ENCODE peak calls at places on chromosome 17, in ten cellular contexts. E is PC-3; Z is ascending aorta; V is fibroblast of mammary gland; K is stomach; A is neuronal stem cell; F is right cardiac atrium; X is cardiac muscle cell; T is CD4-positive, alpha-beta memory T cell; R is naive thymus-derived CD4-positive, alpha-beta T cell. W is an unnamed sample.

GRCh38 chr17:4881761-4882555 is 17.4 kb upstream of the C17orf107 start:
- DNase-seq in E (peak; percentile 67), Z (no peak), V (peak; percentile 22), K (peak; percentile 83), A (peak; percentile 29), F (peak; percentile 65), X (peak; percentile 76), T (peak; percentile 65), R (peak; percentile 61), W (no peak)

GRCh38 chr17:17064322-17064721 is 22.1 kb downstream of the MPRIP start:
- DNase-seq in E (no peak), Z (no peak), V (no peak), K (no peak), A (no peak), F (no peak), X (no peak), T (no peak), R (no peak), W (no peak)

GRCh38 chr17:40109471-40109824 is 9.1 kb upstream of the NR1D1 start:
- DNase-seq in E (no peak), Z (no peak), V (peak; percentile 38), K (no peak), A (no peak), F (no peak), X (no peak), T (no peak), R (no peak), W (no peak)

GRCh38 chr17:43667506-43668438 is 6.0 kb upstream of the MEOX1 start:
- DNase-seq in E (peak; percentile 73), Z (no peak), V (peak; percentile 47), K (no peak), A (no peak), F (no peak), X (no peak), T (no peak), R (no peak), W (peak; percentile 53)

GRCh38 chr17:79624658-79625478 is 14.0 kb upstream of the RBFOX3 start:
- DNase-seq in E (no peak), Z (no peak), V (no peak), K (no peak), A (no peak), F (no peak), X (no peak), T (no peak), R (no peak), W (no peak)

GRCh38 chr17:59427425-59427921 is 96.0 kb downstream of the YPEL2 start:
- DNase-seq in E (peak; percentile 30), Z (no peak), V (peak; percentile 80), K (no peak), A (no peak), F (no peak), X (peak; percentile 83), T (no peak), R (peak; percentile 15), W (peak; percentile 71)

GRCh38 chr17:50955160-50955559 is 89.0 kb upstream of the TOB1 start:
- DNase-seq in E (no peak), Z (no peak), V (no peak), K (no peak), A (no peak), F (no peak), X (no peak), T (no peak), R (no peak), W (no peak)

GRCh38 chr17:40415390-40415789 is 2.3 kb downstream of the TOP2A start:
- DNase-seq in E (peak; percentile 48), Z (no peak), V (peak; percentile 68), K (no peak), A (no peak), F (no peak), X (peak; percentile 36), T (peak; percentile 58), R (peak; percentile 40), W (no peak)

GRCh38 chr17:17503566-17504130 is 7.5 kb upstream of the RASD1 start:
- DNase-seq in E (no peak), Z (no peak), V (no peak), K (no peak), A (no peak), F (no peak), X (peak; percentile 34), T (no peak), R (no peak), W (no peak)

DNA sequence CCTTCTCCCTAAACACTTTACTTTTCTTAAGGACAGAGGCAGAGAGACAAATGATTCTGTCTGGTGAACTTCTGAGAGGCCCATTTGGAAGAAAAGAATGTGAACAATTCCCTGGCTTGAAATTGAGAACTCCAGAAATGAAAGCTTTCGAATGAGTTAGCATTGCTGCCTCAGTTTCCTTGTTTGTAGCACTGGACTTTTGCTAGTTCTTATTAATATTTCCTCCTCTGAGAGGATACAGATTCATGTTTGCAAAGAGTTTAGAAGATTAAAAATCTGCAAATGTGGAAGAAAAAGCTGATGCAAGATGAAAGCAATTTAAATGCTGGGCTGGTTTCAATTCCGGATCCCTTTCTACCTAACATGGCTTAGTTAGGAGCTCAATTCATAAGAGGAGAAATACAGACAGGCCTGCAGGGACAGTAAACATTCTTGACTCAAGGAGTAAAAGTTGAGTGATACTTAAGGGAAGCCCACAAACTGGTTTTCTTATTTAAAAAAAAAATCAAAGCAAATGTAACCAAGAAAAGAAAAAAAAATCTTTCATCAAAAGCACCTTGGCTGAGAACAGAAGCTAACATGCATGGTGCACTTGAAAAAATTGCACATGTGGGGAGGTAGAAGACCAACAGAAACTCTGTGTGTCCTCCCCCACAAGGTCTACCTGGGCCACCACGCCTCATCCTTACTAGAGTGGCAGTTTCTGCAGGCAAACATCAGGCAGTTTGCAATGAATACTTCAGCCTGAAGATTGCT is 27.1 kb downstream of the HNF1B start:
- DNase-seq in E (no peak), Z (no peak), V (no peak), K (no peak), A (no peak), F (no peak), X (no peak), T (no peak), R (no peak), W (no peak)
- H3K4me3 ChIP-seq in E (peak overlapping the region; percentile 23), Z (no peak overlapping the region), V (no peak overlapping the region), K (no peak overlapping the region), A (no peak overlapping the region), F (no peak overlapping the region), X (no peak overlapping the region), T (no peak overlapping the region), R (no peak overlapping the region), W (peak overlapping the region; percentile 14)

DNA sequence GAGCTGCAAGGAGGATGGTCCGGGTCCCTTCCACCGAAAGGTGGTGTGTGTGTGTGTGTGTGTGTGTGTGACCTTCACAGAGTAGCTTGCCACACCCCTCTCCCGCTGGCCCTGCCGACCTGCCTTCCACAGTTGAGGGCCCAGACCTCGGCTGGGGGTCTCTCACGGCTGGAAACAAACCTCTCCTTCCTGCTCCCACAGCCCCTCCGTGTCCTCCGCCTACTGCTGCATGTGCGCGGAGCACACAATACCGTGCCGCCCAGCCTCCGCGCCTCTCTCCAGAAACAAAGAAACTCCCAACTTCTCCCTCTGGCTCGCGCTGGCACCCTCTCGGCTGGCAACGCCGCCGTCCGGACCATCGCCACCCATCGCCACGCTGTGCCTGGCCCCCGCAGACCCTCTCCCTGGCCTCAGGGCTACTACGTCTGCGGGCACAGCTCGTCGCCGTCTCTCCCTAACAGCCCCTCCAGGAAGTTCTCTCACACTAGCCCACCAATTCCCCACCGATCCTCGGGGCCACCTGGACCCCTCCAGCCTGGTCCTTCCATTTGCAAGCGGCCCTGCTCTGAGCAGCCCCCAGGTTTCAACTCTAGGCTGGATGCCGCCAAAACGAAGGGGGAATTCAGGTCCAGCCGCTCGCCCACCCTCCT is 81.3 kb downstream of the TIMM22 start:
- DNase-seq in E (no peak), Z (no peak), V (no peak), K (no peak), A (no peak), F (no peak), X (no peak), T (no peak), R (no peak), W (no peak)
- H3K4me3 ChIP-seq in E (no peak overlapping the region), Z (no peak overlapping the region), V (no peak overlapping the region), K (no peak overlapping the region), A (peak overlapping the region; percentile 56), F (no peak overlapping the region), X (no peak overlapping the region), T (no peak overlapping the region), R (no peak overlapping the region), W (no peak overlapping the region)

DNA sequence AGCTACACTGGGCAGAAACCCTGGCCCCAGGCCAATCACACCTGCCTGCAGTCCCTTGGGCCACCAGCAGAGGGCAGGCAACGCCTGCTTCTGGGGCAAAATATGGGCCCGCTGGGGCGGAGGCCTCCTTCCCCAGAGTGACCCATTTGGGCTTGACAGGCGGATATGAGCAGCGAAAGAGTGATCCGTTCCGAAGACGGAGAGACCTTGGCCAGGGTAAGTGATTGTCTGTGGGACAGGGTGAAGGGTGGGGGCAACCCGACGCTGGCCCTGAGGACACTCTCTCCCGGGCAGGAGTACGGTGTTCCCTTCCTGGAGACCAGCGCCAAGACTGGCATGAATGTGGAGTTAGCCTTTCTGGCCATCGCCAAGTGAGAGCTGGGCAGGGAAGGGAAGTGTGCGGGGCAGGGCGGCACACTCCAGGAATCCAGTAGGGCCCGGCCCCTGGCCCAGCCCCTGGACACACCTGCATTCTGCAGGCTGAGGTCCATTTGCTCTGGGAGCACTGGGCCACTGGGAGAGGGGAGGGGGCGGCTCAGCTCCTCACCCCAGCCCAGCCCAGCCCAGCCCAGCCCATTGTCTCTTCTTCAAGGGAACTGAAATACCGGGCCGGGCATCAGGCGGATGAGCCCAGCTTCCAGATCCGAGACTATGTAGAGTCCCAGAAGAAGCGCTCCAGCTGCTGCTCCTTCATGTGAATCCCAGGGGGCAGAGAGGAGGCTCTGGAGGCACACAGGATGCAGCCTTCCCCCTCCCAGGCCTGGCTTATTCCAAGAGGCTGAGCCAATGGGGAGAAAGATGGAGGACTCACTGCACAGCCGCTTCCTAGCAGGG is 3.5 kb upstream of the NHERF1 start:
- DNase-seq in E (peak; percentile 96), Z (no peak), V (peak; percentile 57), K (peak; percentile 96), A (peak; percentile 76), F (peak; percentile 80), X (peak; percentile 70), T (peak; percentile 80), R (peak; percentile 69), W (no peak)
- H3K4me3 ChIP-seq in E (peak overlapping the region; percentile 37), Z (peak overlapping the region; percentile 38), V (no peak overlapping the region), K (peak overlapping the region; percentile 29), A (peak overlapping the region; percentile 31), F (no peak overlapping the region), X (no peak overlapping the region), T (no peak overlapping the region), R (no peak overlapping the region), W (peak overlapping the region; percentile 21)

DNA sequence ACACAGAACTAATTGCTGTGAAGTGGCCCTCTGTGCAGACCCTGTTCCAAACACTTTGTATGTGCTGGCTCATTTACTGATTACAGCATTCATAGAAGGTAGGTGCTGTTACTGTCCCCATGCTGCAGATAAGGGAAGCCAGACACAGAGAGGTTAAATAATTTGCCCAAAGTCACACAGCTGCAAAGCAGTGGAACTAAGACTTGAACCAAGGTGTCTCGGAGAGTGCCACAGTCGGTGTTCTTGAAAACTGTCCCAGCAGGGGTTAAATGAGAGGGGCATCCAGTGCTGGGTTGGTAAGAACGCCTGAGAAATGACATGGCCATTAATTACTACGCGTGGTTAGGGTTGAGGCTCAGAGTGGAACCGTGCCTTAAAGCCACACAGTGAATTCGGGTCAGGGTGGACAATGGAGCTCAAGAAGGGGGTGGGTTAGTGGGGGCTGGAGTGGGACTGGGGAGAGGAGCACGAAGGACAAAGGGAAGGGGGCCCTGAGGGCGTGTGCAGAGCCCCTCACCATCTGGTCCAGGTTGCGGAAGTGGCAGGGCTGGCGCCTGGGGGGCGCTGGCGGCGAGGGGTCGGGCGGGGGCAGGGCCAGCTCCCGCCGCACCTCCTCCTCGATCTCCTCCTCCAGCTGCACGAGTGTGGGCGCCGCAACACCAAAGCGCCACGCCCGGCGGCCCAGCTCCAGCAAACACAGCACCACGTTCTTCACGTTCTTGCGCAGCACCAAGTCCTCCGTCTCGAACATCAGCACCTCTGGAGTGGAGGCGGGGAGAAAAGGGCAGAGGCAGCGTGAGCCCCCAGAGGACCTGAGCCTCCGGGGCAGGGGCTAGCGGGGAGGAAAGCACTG is 3.3 kb downstream of the GAS2L2 start:
- DNase-seq in E (no peak), Z (no peak), V (no peak), K (peak; percentile 38), A (no peak), F (no peak), X (no peak), T (no peak), R (no peak), W (no peak)
- H3K4me3 ChIP-seq in E (no peak overlapping the region), Z (no peak overlapping the region), V (no peak overlapping the region), K (no peak overlapping the region), A (no peak overlapping the region), F (no peak overlapping the region), X (no peak overlapping the region), T (no peak overlapping the region), R (no peak overlapping the region), W (no peak overlapping the region)